ENCODE peak calls at places on chromosomes 3 and 15, in seven cellular contexts. X is neural progenitor cell, Q is PC-3, R is HCT116, P is GM23248, B is GM23338, C is MM.1S. O is an unnamed sample.

GRCh38 chr15:60620707-60621106 is 141.8 kb upstream of the ICE2 start:
- DNase-seq in B (peak; percentile 66), C (no peak), X (no peak), R (no peak), P (peak; percentile 68), Q (no peak), O (peak; percentile 13)

GRCh38 chr3:46979958-46980497 is 562 bp downstream of the NBEAL2 start:
- DNase-seq in P (peak; percentile 34), C (no peak), X (no peak), B (no peak), R (no peak), Q (no peak), O (no peak)

GRCh38 chr3:185760091-185760490 is 64.8 kb downstream of the IGF2BP2 start:
- DNase-seq in X (no peak), B (no peak), R (no peak), P (peak; percentile 60), C (no peak), Q (no peak), O (no peak)

GRCh38 chr3:111936191-111936841 is 42.5 kb upstream of the ABHD10 start:
- DNase-seq in B (no peak), Q (peak; percentile 89), P (peak; percentile 78), R (peak; percentile 60), C (no peak), X (no peak), O (no peak)

GRCh38 chr3:106033654-106034053 is 164.8 kb upstream of the CBLB start:
- DNase-seq in Q (no peak), R (no peak), C (no peak), P (no peak), B (no peak), X (no peak), O (no peak)

GRCh38 chr3:173745952-173746682 is 348.6 kb downstream of the NLGN1 start:
- DNase-seq in P (peak; percentile 78), X (no peak), B (peak; percentile 23), R (no peak), C (no peak), Q (peak; percentile 46), O (peak; percentile 9)

GRCh38 chr3:158725348-158725966 is 6.8 kb downstream of the RARRES1 start:
- DNase-seq in R (no peak), C (no peak), P (peak; percentile 99), Q (peak; percentile 94), B (no peak), X (no peak), O (peak; percentile 60)

GRCh38 chr3:100210777-100211145 is 50.0 kb upstream of the TBC1D23 start:
- DNase-seq in P (peak; percentile 89), C (peak; percentile 36), X (no peak), B (peak; percentile 88), R (no peak), Q (no peak), O (peak; percentile 58)

GRCh38 chr15:33242165-33242564 is 47.7 kb upstream of the FMN1 start:
- DNase-seq in Q (peak; percentile 94), B (peak; percentile 74), R (no peak), C (no peak), X (no peak), P (peak; percentile 83), O (peak; percentile 60)

GRCh38 chr15:83098079-83098478 is 9.4 kb upstream of the TM6SF1 start:
- DNase-seq in C (no peak), Q (no peak), R (no peak), B (no peak), P (no peak), X (no peak), O (no peak)

GRCh38 chr3:50238549-50239026 is 2.6 kb downstream of the GNAI2 start:
- DNase-seq in C (no peak), X (no peak), Q (peak; percentile 81), B (no peak), R (no peak), P (peak; percentile 81), O (peak; percentile 50)

GRCh38 chr15:90873998-90874605 is 5.7 kb downstream of the FURIN start:
- DNase-seq in B (peak; percentile 57), C (no peak), Q (peak; percentile 49), P (peak; percentile 33), X (peak; percentile 61), R (no peak), O (peak; percentile 85)

GRCh38 chr3:41608267-41608822 is 353.6 kb downstream of the ULK4 start:
- DNase-seq in P (no peak), Q (no peak), R (no peak), B (no peak), C (no peak), X (no peak), O (no peak)

GRCh38 chr15:66007663-66008262 is 138.5 kb downstream of the RAB11A start:
- DNase-seq in R (no peak), C (no peak), P (no peak), X (no peak), B (peak; percentile 57), Q (no peak), O (no peak)

GRCh38 chr15:92869263-92869940 is 30.7 kb upstream of the CHD2 start:
- DNase-seq in B (no peak), R (no peak), P (peak; percentile 66), C (no peak), Q (peak; percentile 88), X (no peak), O (peak; percentile 31)

GRCh38 chr3:8768364-8769087 is 887 bp downstream of the OXTR start:
- DNase-seq in X (no peak), C (no peak), Q (peak; percentile 20), B (peak; percentile 55), P (peak; percentile 55), R (no peak), O (no peak)

GRCh38 chr3:100402150-100402706 is 889 bp downstream of the LNP1 start:
- DNase-seq in R (no peak), B (peak; percentile 27), X (no peak), C (peak; percentile 6), P (peak; percentile 80), Q (peak; percentile 69), O (peak; percentile 43)

DNA sequence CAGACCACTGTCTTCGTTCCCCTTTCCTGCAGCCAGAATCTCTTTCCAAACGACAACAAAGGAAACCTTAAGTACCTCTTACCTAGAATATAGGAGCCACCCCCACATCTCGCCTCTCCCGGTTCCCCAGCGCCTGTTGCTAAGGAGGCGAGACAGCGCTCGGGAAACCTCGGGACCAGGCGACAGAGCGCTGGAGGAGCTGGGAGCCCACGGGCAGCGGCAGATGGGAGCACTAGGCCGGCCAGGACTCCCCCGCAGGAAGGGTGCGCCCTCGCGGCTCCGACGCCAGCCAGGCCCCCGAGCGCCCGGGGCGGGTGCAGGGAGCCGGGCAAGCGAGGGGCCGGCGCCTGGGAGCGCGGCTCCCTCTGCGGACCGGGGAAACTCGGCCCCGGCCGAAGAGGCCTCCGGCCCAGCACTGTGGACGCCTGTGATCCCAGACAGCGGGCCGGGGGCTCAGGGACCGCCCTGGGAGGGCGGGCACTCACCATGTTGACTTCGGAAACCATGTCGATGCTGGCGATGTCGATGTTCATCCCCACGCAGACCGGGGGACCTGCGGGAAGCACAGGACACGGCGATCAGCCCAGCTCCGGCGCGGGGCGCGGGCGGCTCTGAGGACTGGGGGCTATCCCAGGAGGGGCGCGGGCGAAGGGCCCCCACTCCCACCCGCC is 814 bp downstream of the GABRB3 start:
- DNase-seq in C (no peak), R (no peak), P (peak; percentile 20), Q (no peak), X (no peak), B (peak; percentile 41), O (peak; percentile 62)
- TF ChIP-seq EZH2 in C (no peak), R (no peak), P (no peak), Q (no peak), X (peak; percentile 39), B (no peak), O (peak; percentile 17)

GRCh38 chr3:115397433-115397832 is 225.9 kb upstream of the GAP43 start:
- DNase-seq in X (no peak), P (no peak), Q (peak; percentile 18), C (no peak), B (no peak), R (no peak), O (no peak)
- H3K4me2 ChIP-seq in X (no peak overlapping the region), P (no peak overlapping the region), Q (no peak overlapping the region), C (no peak overlapping the region), B (no peak overlapping the region), R (no peak overlapping the region), O (no peak overlapping the region)

GRCh38 chr15:57993409-57993808 is 72.1 kb downstream of the ALDH1A2 start:
- DNase-seq in P (no peak), X (no peak), C (no peak), B (no peak), Q (no peak), R (no peak), O (no peak)

GRCh38 chr15:57992761-57993295 is 72.7 kb downstream of the ALDH1A2 start:
- DNase-seq in R (no peak), X (no peak), B (no peak), Q (no peak), C (no peak), P (no peak), O (no peak)

GRCh38 chr15:57994468-57995154 is 70.9 kb downstream of the ALDH1A2 start:
- DNase-seq in R (no peak), P (no peak), X (no peak), C (no peak), Q (peak; percentile 6), B (no peak), O (peak; percentile 14)
- TF ChIP-seq EZH2phosphoT487 in R (no peak), P (no peak), X (no peak), C (no peak), Q (no peak), B (no peak), O (no peak)

GRCh38 chr15:40108061-40108854 is 421 bp downstream of the BMF start:
- DNase-seq in X (peak; percentile 52), C (peak; percentile 32), Q (peak; percentile 32), P (peak; percentile 77), B (peak; percentile 53), R (no peak), O (peak; percentile 68)

GRCh38 chr15:40106203-40107161 is 2.2 kb downstream of the BMF start:
- DNase-seq in Q (peak; percentile 81), X (peak; percentile 95), P (peak; percentile 45), C (peak; percentile 75), R (no peak), B (peak; percentile 97), O (peak; percentile 91)

GRCh38 chr15:40110866-40111550 is 2.3 kb upstream of the BMF start:
- DNase-seq in P (no peak), Q (no peak), B (peak; percentile 27), C (no peak), X (no peak), R (no peak), O (no peak)

GRCh38 chr15:40111888-40112287 is 3.2 kb upstream of the BMF start:
- DNase-seq in B (no peak), C (peak; percentile 49), P (no peak), Q (no peak), R (no peak), X (peak; percentile 84), O (no peak)

DNA sequence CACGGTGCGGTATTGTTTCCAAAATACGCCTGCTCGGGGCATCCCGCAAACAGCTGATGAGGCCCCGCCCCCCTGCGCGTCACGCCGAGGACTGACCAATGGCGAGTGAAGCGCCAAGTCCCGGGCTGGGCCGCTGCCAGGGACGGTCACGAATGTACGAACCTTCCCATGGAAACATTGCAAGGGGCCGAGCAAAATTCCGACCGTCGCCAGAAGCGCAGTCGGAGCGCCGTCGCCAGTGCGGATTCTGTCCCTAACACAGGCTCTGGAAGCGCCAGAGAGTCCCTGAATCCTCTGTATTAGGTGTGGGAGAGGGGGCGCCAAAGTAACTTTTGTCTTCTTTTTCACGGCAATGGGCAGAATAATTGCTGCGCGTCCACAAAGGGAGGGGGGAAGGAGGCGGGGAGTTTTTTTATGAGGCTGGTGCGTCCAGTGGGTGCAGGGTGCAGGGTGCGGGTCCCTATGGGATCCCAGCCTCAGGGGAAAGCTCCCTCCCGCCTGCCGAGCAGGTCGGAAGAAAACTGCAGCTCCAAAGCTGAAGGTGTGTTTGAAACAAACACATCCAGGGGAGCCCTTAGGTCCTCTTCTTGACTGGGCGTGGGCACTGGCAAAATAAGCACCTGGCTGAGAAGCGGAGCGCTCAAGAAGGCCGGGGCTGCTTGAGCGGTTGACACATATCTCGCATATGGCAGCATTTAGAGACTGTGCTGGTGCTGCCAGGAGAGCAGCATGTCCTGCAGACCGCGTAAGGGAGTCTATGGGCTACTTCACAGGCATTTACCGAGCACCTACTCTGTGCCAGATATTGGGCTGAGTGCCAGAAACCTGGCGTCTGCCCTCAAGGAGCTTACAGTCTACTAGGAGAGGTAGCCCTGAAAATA is at the start of gene BMF:
- DNase-seq in C (peak; percentile 99), P (peak; percentile 99), R (peak; percentile 99), B (peak; percentile 100), Q (peak; percentile 100), X (peak; percentile 100), O (peak; percentile 100)
- TF ChIP-seq EZH2 in C (no peak), P (no peak), R (no peak), B (no peak), Q (no peak), X (peak; percentile 34), O (no peak)

O was measured in hepatocyte.